ENCODE peak calls at places on chromosomes 16 and 17, in four cellular contexts. H, B, G and E are unnamed samples.

GRCh38 chr17:30232822-30233427 is 2.6 kb downstream of the SLC6A4 start:
- DNase-seq in H (no peak), B (no peak), G (no peak), E (no peak)

GRCh38 chr17:65169691-65170090 is 32.5 kb downstream of the RGS9 start:
- DNase-seq in H (no peak), B (no peak), G (no peak), E (no peak)

GRCh38 chr17:63451150-63451549 is 5.0 kb upstream of the CYB561 start:
- DNase-seq in H (no peak), B (no peak), G (no peak), E (no peak)

GRCh38 chr17:73304971-73305786 is 6.6 kb downstream of the CDC42EP4 start:
- DNase-seq in H (no peak), B (peak), G (peak), E (no peak)

GRCh38 chr16:79444522-79445040 is 156.0 kb downstream of the MAF start:
- DNase-seq in H (no peak), B (no peak), G (no peak), E (no peak)

GRCh38 chr16:86982347-86982596 is 334.9 kb downstream of the C16orf95 start:
- DNase-seq in H (no peak), B (no peak), G (no peak), E (no peak)

GRCh38 chr16:9302102-9302501 is 210.7 kb downstream of the HAPSTR1 start:
- DNase-seq in H (no peak), B (no peak), G (no peak), E (no peak)

GRCh38 chr16:11669380-11670146 is 1.3 kb downstream of the SNN start:
- DNase-seq in H (no peak), B (no peak), G (no peak), E (no peak)

GRCh38 chr17:412211-413015 is 59.8 kb upstream of the RPH3AL start:
- DNase-seq in H (no peak), B (no peak), G (peak), E (no peak)

GRCh38 chr17:69757794-69758430 is 317.1 kb upstream of the KCNJ16 start:
- DNase-seq in H (no peak), B (no peak), G (no peak), E (no peak)

GRCh38 chr17:71084219-71084618 is 914.9 kb downstream of the KCNJ2 start:
- DNase-seq in H (no peak), B (peak), G (no peak), E (peak)

GRCh38 chr17:49832840-49833599 is 14.8 kb downstream of the TAC4 start:
- DNase-seq in H (no peak), B (no peak), G (no peak), E (no peak)

GRCh38 chr17:2449486-2449885 is 48.6 kb upstream of the MNT start:
- DNase-seq in H (no peak), B (no peak), G (no peak), E (no peak)

GRCh38 chr17:77212081-77212832 is 71.5 kb downstream of the SEC14L1 start:
- DNase-seq in H (no peak), B (no peak), G (no peak), E (no peak)

GRCh38 chr17:42541041-42541833 is 5.2 kb downstream of the NAGLU start:
- DNase-seq in H (no peak), B (no peak), G (no peak), E (no peak)

GRCh38 chr17:9566067-9566466 is 9.6 kb downstream of the STX8 start:
- DNase-seq in H (no peak), B (no peak), G (no peak), E (no peak)

GRCh38 chr17:69268442-69269068 is 39.9 kb upstream of the ABCA10 start:
- DNase-seq in H (no peak), B (no peak), G (no peak), E (no peak)

GRCh38 chr17:4623249-4623648 is 18.2 kb downstream of the ALOX15 start:
- DNase-seq in H (no peak), B (no peak), G (no peak), E (no peak)